ENCODE peak calls at places on chromosomes 16 and 17, in four cellular contexts. N, D, A and V are unnamed samples.

GRCh38 chr16:86384980-86385379 is 125.3 kb upstream of the FOXF1 start:
- DNase-seq in N (no peak), D (no peak), A (no peak), V (no peak)

GRCh38 chr17:83002118-83002805 is 77.1 kb upstream of the METRNL start:
- DNase-seq in N (no peak), D (no peak), A (no peak), V (no peak)

GRCh38 chr16:84999857-85000480 is 11.4 kb downstream of the ZDHHC7 start:
- DNase-seq in N (no peak), D (no peak), A (no peak), V (no peak)

GRCh38 chr17:81812571-81813370 is 8.8 kb downstream of the GCGR start:
- DNase-seq in N (no peak), D (no peak), A (no peak), V (no peak)

GRCh38 chr16:85576944-85577343 is 36.2 kb upstream of the GSE1 start:
- DNase-seq in N (no peak), D (no peak), A (no peak), V (no peak)

GRCh38 chr17:40646791-40647548 is 648 bp downstream of the SMARCE1 start:
- DNase-seq in N (peak), D (no peak), A (no peak), V (peak)

GRCh38 chr17:79948918-79949645 is 86.6 kb downstream of the TBC1D16 start:
- DNase-seq in N (no peak), D (no peak), A (no peak), V (no peak)

GRCh38 chr16:1647904-1648303 is 30.2 kb upstream of the JPT2 start:
- DNase-seq in N (no peak), D (no peak), A (no peak), V (no peak)

GRCh38 chr17:78889525-78889924 is 13.5 kb downstream of the CEP295NL start:
- DNase-seq in N (no peak), D (no peak), A (no peak), V (no peak)

GRCh38 chr16:27767081-27767480 is 217.1 kb downstream of the KATNIP start:
- DNase-seq in N (no peak), D (no peak), A (no peak), V (no peak)

GRCh38 chr16:88819126-88819525 is 7.4 kb upstream of the APRT start:
- DNase-seq in N (no peak), D (no peak), A (no peak), V (no peak)

GRCh38 chr17:63039899-63040602 is 74.0 kb downstream of the TANC2 start:
- DNase-seq in N (no peak), D (no peak), A (no peak), V (peak)

GRCh38 chr17:19443148-19443547 is 32.1 kb downstream of the RNF112 start:
- DNase-seq in N (no peak), D (no peak), A (no peak), V (no peak)

GRCh38 chr16:25007284-25007984 is 7.7 kb downstream of the ARHGAP17 start:
- DNase-seq in N (no peak), D (no peak), A (no peak), V (no peak)

GRCh38 chr16:72371307-72372081 is 199.5 kb upstream of the PMFBP1 start:
- DNase-seq in N (no peak), D (peak), A (no peak), V (peak)

GRCh38 chr17:17494499-17495447 is 1.4 kb downstream of the RASD1 start:
- DNase-seq in N (no peak), D (no peak), A (no peak), V (no peak)

GRCh38 chr17:62707425-62707739 is 79.9 kb downstream of the MRC2 start:
- DNase-seq in N (no peak), D (no peak), A (no peak), V (no peak)

GRCh38 chr16:67718668-67719047 is 458 bp downstream of the GFOD2 start:
- DNase-seq in N (no peak), D (no peak), A (no peak), V (no peak)

GRCh38 chr16:85393674-85394510 is 219.2 kb upstream of the GSE1 start:
- DNase-seq in N (no peak), D (no peak), A (peak), V (no peak)

GRCh38 chr17:30091771-30092170 is 24.8 kb upstream of the NSRP1 start:
- DNase-seq in N (no peak), D (no peak), A (no peak), V (peak)

GRCh38 chr17:40339068-40339699 is 25.4 kb downstream of the GJD3 start:
- DNase-seq in N (no peak), D (no peak), A (no peak), V (no peak)

GRCh38 chr17:57892146-57892819 is 42.4 kb upstream of the MRPS23 start:
- DNase-seq in N (peak), D (no peak), A (peak), V (peak)

GRCh38 chr17:19304209-19304608 is 58.3 kb downstream of the B9D1 start:
- DNase-seq in N (peak), D (no peak), A (peak), V (no peak)

GRCh38 chr16:8894736-8895334 is 12.7 kb downstream of the LITAFD start:
- DNase-seq in N (no peak), D (no peak), A (no peak), V (no peak)

GRCh38 chr17:57266842-57267241 is 10.5 kb downstream of the MSI2 start:
- DNase-seq in N (no peak), D (no peak), A (no peak), V (no peak)

GRCh38 chr16:77171750-77172635 is 19.0 kb upstream of the MON1B start:
- DNase-seq in N (peak), D (no peak), A (peak), V (peak)
- TF ChIP-seq ZNF274 in N (no peak), D (no peak), A (no peak), V (no peak)

GRCh38 chr17:22506861-22507260 is 814.5 kb downstream of the KCNJ18 start:
- DNase-seq in N (no peak), D (no peak), A (no peak), V (no peak)
- TF ChIP-seq FOSL1 in N (no peak), D (no peak), A (no peak), V (no peak)

GRCh38 chr16:69834817-69835477 is 72.8 kb downstream of the WWP2 start:
- DNase-seq in N (no peak), D (no peak), A (no peak), V (no peak)
- TF ChIP-seq ZNF274 in N (no peak), D (no peak), A (no peak), V (no peak)

GRCh38 chr16:56984639-56985038 is 4.7 kb upstream of the NLRC5 start:
- DNase-seq in N (no peak), D (no peak), A (no peak), V (peak)
- TF ChIP-seq FOSL1 in N (no peak), D (no peak), A (no peak), V (peak)

GRCh38 chr17:8066841-8067775 is 20.4 kb downstream of the ALOX12B start:
- DNase-seq in N (no peak), D (no peak), A (no peak), V (no peak)

GRCh38 chr17:8067806-8068205 is 19.7 kb downstream of the ALOX12B start:
- DNase-seq in N (no peak), D (no peak), A (no peak), V (no peak)

GRCh38 chr17:8071496-8071895 is 16.0 kb downstream of the ALOX12B start:
- DNase-seq in N (no peak), D (no peak), A (no peak), V (no peak)

GRCh38 chr17:8068736-8069586 is 18.6 kb downstream of the ALOX12B start:
- DNase-seq in N (no peak), D (no peak), A (no peak), V (no peak)

DNA sequence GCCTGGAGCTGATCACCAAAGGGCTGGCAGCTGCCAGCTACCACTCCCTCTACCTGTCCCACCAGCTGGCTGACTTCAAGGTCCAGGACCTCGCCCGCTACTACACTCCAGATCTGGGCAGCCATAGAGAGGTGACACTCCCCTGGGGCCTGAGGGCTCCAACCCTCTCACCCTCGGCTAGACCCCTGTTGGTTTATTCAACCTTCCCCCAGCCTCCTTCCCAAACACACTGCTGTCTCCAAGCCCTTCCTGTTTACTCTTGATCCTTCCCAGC is 18.0 kb downstream of the ALOX12B start:
- DNase-seq in N (no peak), D (no peak), A (no peak), V (no peak)
- TF ChIP-seq ZNF274 in N (no peak), D (no peak), A (no peak), V (no peak)

DNA sequence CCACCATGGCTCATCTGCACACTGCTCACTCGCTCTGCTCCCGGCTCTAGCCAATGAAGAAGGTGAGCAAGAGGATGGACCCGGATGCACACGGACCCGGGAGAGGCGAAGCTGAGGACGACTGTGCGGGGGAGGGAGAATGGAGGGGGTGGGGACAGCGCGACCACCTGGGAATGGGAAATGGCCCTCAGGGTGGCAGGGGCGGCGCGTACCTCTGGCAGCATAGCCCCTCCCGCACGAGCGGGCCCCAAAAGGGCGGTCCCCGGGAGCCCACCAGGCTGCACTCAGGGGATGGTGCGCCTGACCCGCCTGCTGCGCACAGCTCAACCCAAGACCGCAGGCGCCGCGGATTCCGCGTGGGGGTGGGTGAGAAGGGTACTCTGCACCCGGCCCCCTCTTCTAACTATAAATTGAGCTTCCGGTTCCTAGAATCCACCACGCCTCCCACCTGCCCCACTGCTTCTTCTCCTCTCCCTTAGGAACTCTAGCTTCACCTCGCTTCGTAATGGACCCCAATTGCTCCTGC is 6.1 kb downstream of the MT1H start:
- DNase-seq in N (no peak), D (no peak), A (no peak), V (no peak)
- TF ChIP-seq FOSL1 in N (no peak), D (no peak), A (no peak), V (no peak)

DNA sequence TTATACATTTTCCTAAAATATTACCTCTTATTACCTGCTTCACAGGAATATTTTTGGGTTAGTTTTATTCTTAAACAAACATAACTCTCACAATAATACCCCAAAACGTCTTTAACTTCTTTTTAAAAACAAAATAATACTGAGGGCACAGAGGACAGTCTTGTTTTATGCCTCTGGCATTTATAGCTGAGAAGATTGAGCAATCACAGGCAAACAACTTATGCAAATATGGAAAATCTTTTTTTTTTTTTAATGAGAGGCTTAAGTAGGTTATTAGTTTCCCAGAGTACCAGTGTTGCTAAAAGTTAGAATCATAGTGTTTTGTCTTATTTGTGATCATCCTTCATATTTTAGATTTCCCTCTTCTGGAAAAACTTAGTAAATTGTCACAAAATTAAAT is 195.0 kb downstream of the FTO start:
- DNase-seq in N (peak), D (no peak), A (no peak), V (no peak)
- TF ChIP-seq ZNF274 in N (no peak), D (no peak), A (no peak), V (no peak)

DNA sequence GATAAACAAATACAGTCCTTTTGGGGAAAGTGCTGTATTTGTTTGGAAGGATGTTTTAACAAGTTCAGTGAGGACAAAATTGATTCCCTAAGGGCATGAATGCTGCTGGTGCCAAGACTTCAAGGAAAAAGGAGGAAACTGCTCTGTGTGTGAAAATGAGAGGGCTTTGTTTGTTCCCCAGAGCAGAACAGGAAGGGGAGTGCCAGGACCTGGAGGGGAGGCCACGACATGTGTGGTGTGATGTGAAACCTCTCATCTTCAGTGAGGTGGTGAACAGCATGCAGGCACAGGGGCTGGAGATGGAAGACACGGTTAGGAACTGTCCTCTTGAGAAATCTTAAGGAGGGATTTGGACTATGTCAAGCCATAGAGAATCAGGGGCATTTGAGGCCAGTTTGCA is 46.6 kb upstream of the GRIN2A start:
- DNase-seq in N (no peak), D (no peak), A (no peak), V (no peak)
- TF ChIP-seq FOSL1 in N (no peak), D (no peak), A (no peak), V (no peak)